ENCODE peak calls at places on chromosome 19, in ten cellular contexts. One of them, this sample, is unnamed.

GRCh38 chr19:3936506-3937442 is 3.9 kb downstream of the NMRK2 start:
- DNase-seq in Calu3: no peak
- DNase-seq in AG09319: no peak
- DNase-seq in upper lobe of left lung: no peak
- DNase-seq in dorsolateral prefrontal cortex: no peak
- DNase-seq in activated effector memory CD4-positive, alpha-beta T cell treated with Interleukin-2 at 50 U/mL for 16 hours: no peak
- DNase-seq in left cardiac atrium: no peak
- DNase-seq in nucleus accumbens: no peak
- DNase-seq in sciatic nerve: no peak
- DNase-seq in dermis blood vessel endothelial cell: no peak
- DNase-seq in this sample: no peak

GRCh38 chr19:34363094-34363493 is 1.9 kb upstream of the GPI start:
- DNase-seq in Calu3: no peak
- DNase-seq in AG09319: no peak
- DNase-seq in upper lobe of left lung: no peak
- DNase-seq in dorsolateral prefrontal cortex: no peak
- DNase-seq in activated effector memory CD4-positive, alpha-beta T cell treated with Interleukin-2 at 50 U/mL for 16 hours: no peak
- DNase-seq in left cardiac atrium: no peak
- DNase-seq in nucleus accumbens: no peak
- DNase-seq in sciatic nerve: no peak
- DNase-seq in dermis blood vessel endothelial cell: no peak
- DNase-seq in this sample: no peak

GRCh38 chr19:8512115-8512967 is 1.6 kb downstream of the ZNF414 start:
- DNase-seq in Calu3: peak; percentile 16
- DNase-seq in AG09319: no peak
- DNase-seq in upper lobe of left lung: no peak
- DNase-seq in dorsolateral prefrontal cortex: no peak
- DNase-seq in activated effector memory CD4-positive, alpha-beta T cell treated with Interleukin-2 at 50 U/mL for 16 hours: no peak
- DNase-seq in left cardiac atrium: no peak
- DNase-seq in nucleus accumbens: no peak
- DNase-seq in sciatic nerve: no peak
- DNase-seq in dermis blood vessel endothelial cell: peak; percentile 34
- DNase-seq in this sample: peak; percentile 31

GRCh38 chr19:13053761-13054604 is 48.7 kb downstream of the LYL1 start:
- DNase-seq in Calu3: peak; percentile 92
- DNase-seq in AG09319: peak; percentile 88
- DNase-seq in upper lobe of left lung: peak; percentile 88
- DNase-seq in dorsolateral prefrontal cortex: no peak
- DNase-seq in activated effector memory CD4-positive, alpha-beta T cell treated with Interleukin-2 at 50 U/mL for 16 hours: no peak
- DNase-seq in left cardiac atrium: peak; percentile 95
- DNase-seq in nucleus accumbens: peak; percentile 55
- DNase-seq in sciatic nerve: peak; percentile 94
- DNase-seq in dermis blood vessel endothelial cell: peak; percentile 91
- DNase-seq in this sample: peak; percentile 89

GRCh38 chr19:45448887-45449299 is 18.9 kb upstream of the FOSB start:
- DNase-seq in Calu3: peak; percentile 57
- DNase-seq in AG09319: no peak
- DNase-seq in upper lobe of left lung: no peak
- DNase-seq in dorsolateral prefrontal cortex: no peak
- DNase-seq in activated effector memory CD4-positive, alpha-beta T cell treated with Interleukin-2 at 50 U/mL for 16 hours: no peak
- DNase-seq in left cardiac atrium: no peak
- DNase-seq in nucleus accumbens: no peak
- DNase-seq in sciatic nerve: no peak
- DNase-seq in dermis blood vessel endothelial cell: no peak
- DNase-seq in this sample: no peak

GRCh38 chr19:40162104-40162503 is 29.1 kb upstream of the MAP3K10 start:
- DNase-seq in Calu3: no peak
- DNase-seq in AG09319: no peak
- DNase-seq in upper lobe of left lung: no peak
- DNase-seq in dorsolateral prefrontal cortex: no peak
- DNase-seq in activated effector memory CD4-positive, alpha-beta T cell treated with Interleukin-2 at 50 U/mL for 16 hours: no peak
- DNase-seq in left cardiac atrium: no peak
- DNase-seq in nucleus accumbens: no peak
- DNase-seq in sciatic nerve: no peak
- DNase-seq in dermis blood vessel endothelial cell: no peak
- DNase-seq in this sample: no peak

GRCh38 chr19:3276341-3276799 is 51.9 kb downstream of the CELF5 start:
- DNase-seq in Calu3: peak; percentile 54
- DNase-seq in AG09319: no peak
- DNase-seq in upper lobe of left lung: peak; percentile 44
- DNase-seq in dorsolateral prefrontal cortex: no peak
- DNase-seq in activated effector memory CD4-positive, alpha-beta T cell treated with Interleukin-2 at 50 U/mL for 16 hours: no peak
- DNase-seq in left cardiac atrium: no peak
- DNase-seq in nucleus accumbens: no peak
- DNase-seq in sciatic nerve: no peak
- DNase-seq in dermis blood vessel endothelial cell: no peak
- DNase-seq in this sample: peak; percentile 15

GRCh38 chr19:5186293-5187050 is 154.1 kb downstream of the PTPRS start:
- DNase-seq in Calu3: no peak
- DNase-seq in AG09319: peak; percentile 75
- DNase-seq in upper lobe of left lung: no peak
- DNase-seq in dorsolateral prefrontal cortex: no peak
- DNase-seq in activated effector memory CD4-positive, alpha-beta T cell treated with Interleukin-2 at 50 U/mL for 16 hours: no peak
- DNase-seq in left cardiac atrium: no peak
- DNase-seq in nucleus accumbens: no peak
- DNase-seq in sciatic nerve: no peak
- DNase-seq in dermis blood vessel endothelial cell: no peak
- DNase-seq in this sample: peak; percentile 28

GRCh38 chr19:47623921-47624391 is 15.0 kb downstream of the BICRA start:
- DNase-seq in Calu3: no peak
- DNase-seq in AG09319: no peak
- DNase-seq in upper lobe of left lung: no peak
- DNase-seq in dorsolateral prefrontal cortex: no peak
- DNase-seq in activated effector memory CD4-positive, alpha-beta T cell treated with Interleukin-2 at 50 U/mL for 16 hours: no peak
- DNase-seq in left cardiac atrium: no peak
- DNase-seq in nucleus accumbens: no peak
- DNase-seq in sciatic nerve: no peak
- DNase-seq in dermis blood vessel endothelial cell: no peak
- DNase-seq in this sample: no peak

GRCh38 chr19:12766051-12766521 is 9.3 kb downstream of the HOOK2 start:
- DNase-seq in Calu3: no peak
- DNase-seq in AG09319: no peak
- DNase-seq in upper lobe of left lung: peak; percentile 92
- DNase-seq in dorsolateral prefrontal cortex: peak; percentile 62
- DNase-seq in activated effector memory CD4-positive, alpha-beta T cell treated with Interleukin-2 at 50 U/mL for 16 hours: no peak
- DNase-seq in left cardiac atrium: peak; percentile 84
- DNase-seq in nucleus accumbens: no peak
- DNase-seq in sciatic nerve: peak; percentile 86
- DNase-seq in dermis blood vessel endothelial cell: peak; percentile 43
- DNase-seq in this sample: peak; percentile 89

GRCh38 chr19:4061683-4062575 is 4.8 kb downstream of the ZBTB7A start:
- DNase-seq in Calu3: peak; percentile 81
- DNase-seq in AG09319: no peak
- DNase-seq in upper lobe of left lung: peak; percentile 83
- DNase-seq in dorsolateral prefrontal cortex: no peak
- DNase-seq in activated effector memory CD4-positive, alpha-beta T cell treated with Interleukin-2 at 50 U/mL for 16 hours: no peak
- DNase-seq in left cardiac atrium: peak; percentile 60
- DNase-seq in nucleus accumbens: no peak
- DNase-seq in sciatic nerve: no peak
- DNase-seq in dermis blood vessel endothelial cell: no peak
- DNase-seq in this sample: no peak

GRCh38 chr19:42480335-42481095 is 37.8 kb upstream of the CXCL17 start:
- DNase-seq in Calu3: peak; percentile 62
- DNase-seq in AG09319: no peak
- DNase-seq in upper lobe of left lung: peak; percentile 58
- DNase-seq in dorsolateral prefrontal cortex: no peak
- DNase-seq in activated effector memory CD4-positive, alpha-beta T cell treated with Interleukin-2 at 50 U/mL for 16 hours: peak; percentile 22
- DNase-seq in left cardiac atrium: no peak
- DNase-seq in nucleus accumbens: no peak
- DNase-seq in sciatic nerve: no peak
- DNase-seq in dermis blood vessel endothelial cell: peak; percentile 41
- DNase-seq in this sample: peak; percentile 70

GRCh38 chr19:57830071-57830602 is at the start of gene ZNF587B:
- DNase-seq in Calu3: no peak
- DNase-seq in AG09319: no peak
- DNase-seq in upper lobe of left lung: peak; percentile 42
- DNase-seq in dorsolateral prefrontal cortex: peak; percentile 81
- DNase-seq in activated effector memory CD4-positive, alpha-beta T cell treated with Interleukin-2 at 50 U/mL for 16 hours: peak; percentile 13
- DNase-seq in left cardiac atrium: peak; percentile 77
- DNase-seq in nucleus accumbens: peak; percentile 13
- DNase-seq in sciatic nerve: no peak
- DNase-seq in dermis blood vessel endothelial cell: peak; percentile 69
- DNase-seq in this sample: peak; percentile 71

GRCh38 chr19:16315825-16316505 is 8.7 kb upstream of the KLF2 start:
- DNase-seq in Calu3: no peak
- DNase-seq in AG09319: peak; percentile 97
- DNase-seq in upper lobe of left lung: peak; percentile 51
- DNase-seq in dorsolateral prefrontal cortex: no peak
- DNase-seq in activated effector memory CD4-positive, alpha-beta T cell treated with Interleukin-2 at 50 U/mL for 16 hours: no peak
- DNase-seq in left cardiac atrium: peak; percentile 70
- DNase-seq in nucleus accumbens: no peak
- DNase-seq in sciatic nerve: no peak
- DNase-seq in dermis blood vessel endothelial cell: peak; percentile 95
- DNase-seq in this sample: no peak

GRCh38 chr19:18415177-18415867 is 3.9 kb upstream of the SSBP4 start:
- DNase-seq in Calu3: no peak
- DNase-seq in AG09319: peak; percentile 71
- DNase-seq in upper lobe of left lung: no peak
- DNase-seq in dorsolateral prefrontal cortex: peak; percentile 78
- DNase-seq in activated effector memory CD4-positive, alpha-beta T cell treated with Interleukin-2 at 50 U/mL for 16 hours: no peak
- DNase-seq in left cardiac atrium: peak; percentile 89
- DNase-seq in nucleus accumbens: no peak
- DNase-seq in sciatic nerve: peak; percentile 90
- DNase-seq in dermis blood vessel endothelial cell: peak; percentile 85
- DNase-seq in this sample: no peak

GRCh38 chr19:45419396-45419795 is 4.3 kb downstream of the ERCC1 start:
- DNase-seq in Calu3: no peak
- DNase-seq in AG09319: no peak
- DNase-seq in upper lobe of left lung: peak; percentile 41
- DNase-seq in dorsolateral prefrontal cortex: peak; percentile 21
- DNase-seq in activated effector memory CD4-positive, alpha-beta T cell treated with Interleukin-2 at 50 U/mL for 16 hours: no peak
- DNase-seq in left cardiac atrium: no peak
- DNase-seq in nucleus accumbens: peak; percentile 16
- DNase-seq in sciatic nerve: no peak
- DNase-seq in dermis blood vessel endothelial cell: no peak
- DNase-seq in this sample: no peak

GRCh38 chr19:47675859-47676258 is 37.4 kb upstream of the EHD2 start:
- DNase-seq in Calu3: no peak
- DNase-seq in AG09319: no peak
- DNase-seq in upper lobe of left lung: no peak
- DNase-seq in dorsolateral prefrontal cortex: no peak
- DNase-seq in activated effector memory CD4-positive, alpha-beta T cell treated with Interleukin-2 at 50 U/mL for 16 hours: no peak
- DNase-seq in left cardiac atrium: no peak
- DNase-seq in nucleus accumbens: no peak
- DNase-seq in sciatic nerve: no peak
- DNase-seq in dermis blood vessel endothelial cell: no peak
- DNase-seq in this sample: no peak

GRCh38 chr19:5293607-5294089 is 47.0 kb downstream of the PTPRS start:
- DNase-seq in Calu3: no peak
- DNase-seq in AG09319: peak; percentile 46
- DNase-seq in upper lobe of left lung: peak; percentile 31
- DNase-seq in dorsolateral prefrontal cortex: peak; percentile 30
- DNase-seq in activated effector memory CD4-positive, alpha-beta T cell treated with Interleukin-2 at 50 U/mL for 16 hours: no peak
- DNase-seq in left cardiac atrium: peak; percentile 44
- DNase-seq in nucleus accumbens: no peak
- DNase-seq in sciatic nerve: peak; percentile 80
- DNase-seq in dermis blood vessel endothelial cell: no peak
- DNase-seq in this sample: no peak

GRCh38 chr19:18364826-18365528 is 21.0 kb upstream of the GDF15 start:
- DNase-seq in Calu3: peak; percentile 81
- DNase-seq in AG09319: peak; percentile 97
- DNase-seq in upper lobe of left lung: peak; percentile 93
- DNase-seq in dorsolateral prefrontal cortex: no peak
- DNase-seq in activated effector memory CD4-positive, alpha-beta T cell treated with Interleukin-2 at 50 U/mL for 16 hours: no peak
- DNase-seq in left cardiac atrium: peak; percentile 75
- DNase-seq in nucleus accumbens: no peak
- DNase-seq in sciatic nerve: peak; percentile 82
- DNase-seq in dermis blood vessel endothelial cell: peak; percentile 100
- DNase-seq in this sample: peak; percentile 99

GRCh38 chr19:15551183-15552004 is 43.1 kb downstream of the CYP4F22 start:
- DNase-seq in Calu3: peak; percentile 64
- DNase-seq in AG09319: no peak
- DNase-seq in upper lobe of left lung: peak; percentile 31
- DNase-seq in dorsolateral prefrontal cortex: no peak
- DNase-seq in activated effector memory CD4-positive, alpha-beta T cell treated with Interleukin-2 at 50 U/mL for 16 hours: peak; percentile 61
- DNase-seq in left cardiac atrium: peak; percentile 36
- DNase-seq in nucleus accumbens: no peak
- DNase-seq in sciatic nerve: no peak
- DNase-seq in dermis blood vessel endothelial cell: peak; percentile 24
- DNase-seq in this sample: peak; percentile 12

GRCh38 chr19:42252365-42253244 is 2.3 kb downstream of the ERF start:
- DNase-seq in Calu3: peak; percentile 48
- DNase-seq in AG09319: no peak
- DNase-seq in upper lobe of left lung: peak; percentile 60
- DNase-seq in dorsolateral prefrontal cortex: peak; percentile 91
- DNase-seq in activated effector memory CD4-positive, alpha-beta T cell treated with Interleukin-2 at 50 U/mL for 16 hours: no peak
- DNase-seq in left cardiac atrium: peak; percentile 66
- DNase-seq in nucleus accumbens: peak; percentile 84
- DNase-seq in sciatic nerve: peak; percentile 81
- DNase-seq in dermis blood vessel endothelial cell: peak; percentile 37
- DNase-seq in this sample: peak; percentile 41

GRCh38 chr19:30226464-30227070 is 145.6 kb upstream of the ZNF536 start:
- DNase-seq in Calu3: no peak
- DNase-seq in AG09319: no peak
- DNase-seq in upper lobe of left lung: no peak
- DNase-seq in dorsolateral prefrontal cortex: peak; percentile 35
- DNase-seq in activated effector memory CD4-positive, alpha-beta T cell treated with Interleukin-2 at 50 U/mL for 16 hours: no peak
- DNase-seq in left cardiac atrium: no peak
- DNase-seq in nucleus accumbens: no peak
- DNase-seq in sciatic nerve: no peak
- DNase-seq in dermis blood vessel endothelial cell: no peak
- DNase-seq in this sample: no peak

GRCh38 chr19:39053276-39054090 is 21.1 kb upstream of the FBXO27 start:
- DNase-seq in Calu3: peak; percentile 50
- DNase-seq in AG09319: no peak
- DNase-seq in upper lobe of left lung: no peak
- DNase-seq in dorsolateral prefrontal cortex: no peak
- DNase-seq in activated effector memory CD4-positive, alpha-beta T cell treated with Interleukin-2 at 50 U/mL for 16 hours: no peak
- DNase-seq in left cardiac atrium: no peak
- DNase-seq in nucleus accumbens: peak; percentile 37
- DNase-seq in sciatic nerve: no peak
- DNase-seq in dermis blood vessel endothelial cell: no peak
- DNase-seq in this sample: no peak

GRCh38 chr19:33344210-33344609 is 29.3 kb upstream of the CEBPG start:
- DNase-seq in Calu3: no peak
- DNase-seq in AG09319: no peak
- DNase-seq in upper lobe of left lung: no peak
- DNase-seq in dorsolateral prefrontal cortex: peak; percentile 36
- DNase-seq in activated effector memory CD4-positive, alpha-beta T cell treated with Interleukin-2 at 50 U/mL for 16 hours: no peak
- DNase-seq in left cardiac atrium: no peak
- DNase-seq in nucleus accumbens: no peak
- DNase-seq in sciatic nerve: no peak
- DNase-seq in dermis blood vessel endothelial cell: no peak
- DNase-seq in this sample: no peak

GRCh38 chr19:41705393-41706174 is 2.8 kb upstream of the CEACAM5 start:
- DNase-seq in Calu3: peak; percentile 82
- DNase-seq in AG09319: no peak
- DNase-seq in upper lobe of left lung: peak; percentile 29
- DNase-seq in dorsolateral prefrontal cortex: no peak
- DNase-seq in activated effector memory CD4-positive, alpha-beta T cell treated with Interleukin-2 at 50 U/mL for 16 hours: no peak
- DNase-seq in left cardiac atrium: no peak
- DNase-seq in nucleus accumbens: no peak
- DNase-seq in sciatic nerve: peak; percentile 56
- DNase-seq in dermis blood vessel endothelial cell: peak; percentile 51
- DNase-seq in this sample: peak; percentile 29

GRCh38 chr19:10471909-10472308 is 31.2 kb downstream of the KEAP1 start:
- DNase-seq in Calu3: no peak
- DNase-seq in AG09319: no peak
- DNase-seq in upper lobe of left lung: no peak
- DNase-seq in dorsolateral prefrontal cortex: no peak
- DNase-seq in activated effector memory CD4-positive, alpha-beta T cell treated with Interleukin-2 at 50 U/mL for 16 hours: no peak
- DNase-seq in left cardiac atrium: no peak
- DNase-seq in nucleus accumbens: no peak
- DNase-seq in sciatic nerve: no peak
- DNase-seq in dermis blood vessel endothelial cell: peak; percentile 63
- DNase-seq in this sample: peak; percentile 51